ENCODE peak calls at places on chromosomes 7 and 10, in seven cellular contexts. P, J, Y, F, M, N and X are unnamed samples.

GRCh38 chr10:110864662-110865140 is 7.0 kb upstream of the PDCD4 start:
- DNase-seq in P (no peak), N (no peak), F (peak), J (no peak), Y (no peak), M (no peak), X (no peak)

GRCh38 chr10:96511044-96511945 is 2.4 kb downstream of the TLL2 start:
- DNase-seq in P (peak), J (peak), M (peak), Y (peak), N (peak), F (peak), X (no peak)

GRCh38 chr10:69890065-69890831 is 88.5 kb downstream of the COL13A1 start:
- DNase-seq in N (no peak), J (no peak), F (no peak), P (no peak), M (no peak), Y (no peak), X (no peak)

GRCh38 chr10:102669206-102670064 is 25.2 kb downstream of the TRIM8 start:
- DNase-seq in P (peak), F (peak), J (peak), M (no peak), Y (peak), N (peak), X (no peak)

GRCh38 chr7:130274983-130275649 is 8.5 kb downstream of the CPA2 start:
- DNase-seq in M (no peak), P (peak), N (no peak), J (no peak), Y (peak), F (no peak), X (no peak)

GRCh38 chr10:129522041-129522585 is 55.1 kb downstream of the MGMT start:
- DNase-seq in F (no peak), P (peak), M (no peak), J (no peak), Y (peak), N (no peak), X (no peak)

GRCh38 chr10:58239561-58240169 is 28.0 kb downstream of the IPMK start:
- DNase-seq in M (no peak), Y (peak), P (no peak), J (no peak), F (no peak), N (no peak), X (no peak)

GRCh38 chr10:48453451-48454301 is 147.2 kb downstream of the MAPK8 start:
- DNase-seq in F (no peak), J (no peak), Y (no peak), P (no peak), N (no peak), M (no peak), X (no peak)

GRCh38 chr10:101062231-101063161 is 707 bp downstream of the KAZALD1 start:
- DNase-seq in Y (peak), P (peak), M (no peak), F (peak), J (peak), N (peak), X (peak)

GRCh38 chr7:16171928-16172327 is 249.4 kb downstream of the CRPPA start:
- DNase-seq in N (peak), Y (no peak), J (peak), F (no peak), M (no peak), P (no peak), X (no peak)

GRCh38 chr7:42175834-42176745 is 60.9 kb downstream of the GLI3 start:
- DNase-seq in M (no peak), F (no peak), N (no peak), P (no peak), Y (no peak), J (no peak), X (no peak)

GRCh38 chr10:132880148-132880981 is 62.0 kb downstream of the CFAP46 start:
- DNase-seq in F (no peak), N (no peak), M (no peak), P (peak), Y (no peak), J (no peak), X (no peak)

GRCh38 chr10:1425886-1426285 is 311.4 kb downstream of the ADARB2 start:
- DNase-seq in M (no peak), J (no peak), Y (no peak), F (no peak), N (no peak), P (no peak), X (no peak)

GRCh38 chr7:156558198-156558597 is 82.4 kb upstream of the RNF32 start:
- DNase-seq in Y (peak), M (no peak), P (no peak), J (peak), N (no peak), F (no peak), X (no peak)

GRCh38 chr10:43078986-43079273 is 2.1 kb downstream of the RET start:
- DNase-seq in M (peak), J (no peak), Y (peak), N (no peak), P (peak), F (no peak), X (peak)

GRCh38 chr7:29035044-29035740 is 77.1 kb upstream of the TRIL start:
- DNase-seq in F (peak), M (no peak), Y (peak), J (peak), N (peak), P (no peak), X (no peak)

GRCh38 chr7:116732788-116733709 is 61.1 kb downstream of the MET start:
- DNase-seq in N (no peak), Y (no peak), M (no peak), F (no peak), J (no peak), P (no peak), X (no peak)
- H3K4ac ChIP-seq in N (no peak), Y (no peak), M (no peak), F (no peak), J (no peak), P (no peak), X (no peak)

DNA sequence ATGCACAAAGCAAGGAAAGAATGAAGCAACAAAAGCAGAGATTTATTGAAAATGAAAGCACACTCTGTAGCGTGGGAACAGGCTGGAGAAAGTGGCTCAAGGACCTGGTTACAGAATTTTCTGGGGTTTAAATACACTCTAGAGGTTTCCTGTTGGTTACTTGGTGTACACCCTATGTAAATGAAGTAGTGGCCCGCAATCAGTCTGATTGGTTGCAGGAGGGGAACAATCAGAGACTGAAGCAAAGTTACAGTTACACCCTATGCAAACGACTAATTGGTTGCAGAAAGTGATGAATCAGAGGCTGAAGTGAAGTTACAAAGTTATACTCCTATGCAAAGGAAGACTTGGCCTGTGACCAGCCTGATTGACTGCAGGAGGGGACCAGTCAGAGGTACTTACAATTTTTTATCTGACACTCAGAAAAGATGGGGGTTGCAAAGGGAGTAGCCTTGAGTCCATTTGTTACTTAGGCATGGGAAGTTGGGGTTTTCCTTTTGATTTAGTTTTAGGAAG is 3.6 kb upstream of the MTPN start:
- DNase-seq in J (peak), F (peak), M (no peak), Y (no peak), P (no peak), N (no peak), X (no peak)
- H3K4ac ChIP-seq in J (no peak), F (no peak), M (no peak), Y (no peak), P (no peak), N (no peak), X (no peak)

GRCh38 chr10:59991661-59992060 is 85.3 kb upstream of the CCDC6 start:
- DNase-seq in F (peak), N (no peak), P (no peak), J (no peak), Y (peak), M (no peak), X (no peak)
- H3K4ac ChIP-seq in F (no peak), N (no peak), P (no peak), J (no peak), Y (no peak), M (no peak), X (no peak)

GRCh38 chr10:62011558-62011957 is 110.1 kb downstream of the ARID5B start:
- DNase-seq in P (no peak), M (no peak), Y (no peak), J (no peak), N (no peak), F (no peak), X (no peak)
- H3K4ac ChIP-seq in P (no peak), M (no peak), Y (no peak), J (no peak), N (no peak), F (no peak), X (no peak)